ENCODE peak calls at places on chromosomes 13 and 19, in ten cellular contexts. One of them, this sample, is unnamed.

GRCh38 chr19:7605490-7606222 is 10.0 kb downstream of the CAMSAP3 start:
- DNase-seq in NCI-H1436: no peak
- DNase-seq in colonic mucosa: peak
- DNase-seq in T-helper 1 cell: no peak
- DNase-seq in NCI-H748 treated with DMSO at 0.1 percent for 48 hours: no peak
- DNase-seq in IMR-90: no peak
- DNase-seq in AG04450: no peak
- DNase-seq in foreskin fibroblast: no peak
- DNase-seq in pons: no peak
- DNase-seq in pancreas: peak
- DNase-seq in this sample: no peak

GRCh38 chr19:44748426-44749254 is at the start of gene BCL3:
- DNase-seq in NCI-H1436: no peak
- DNase-seq in colonic mucosa: peak
- DNase-seq in T-helper 1 cell: peak
- DNase-seq in NCI-H748 treated with DMSO at 0.1 percent for 48 hours: no peak
- DNase-seq in IMR-90: no peak
- DNase-seq in AG04450: no peak
- DNase-seq in foreskin fibroblast: peak
- DNase-seq in pons: no peak
- DNase-seq in pancreas: peak
- DNase-seq in this sample: no peak

GRCh38 chr13:109401891-109402290 is 384.5 kb downstream of the IRS2 start:
- DNase-seq in NCI-H1436: no peak
- DNase-seq in colonic mucosa: no peak
- DNase-seq in T-helper 1 cell: no peak
- DNase-seq in NCI-H748 treated with DMSO at 0.1 percent for 48 hours: no peak
- DNase-seq in IMR-90: no peak
- DNase-seq in AG04450: no peak
- DNase-seq in foreskin fibroblast: no peak
- DNase-seq in pons: no peak
- DNase-seq in pancreas: no peak
- DNase-seq in this sample: no peak

GRCh38 chr13:73273737-73274136 is 214.9 kb downstream of the KLF5 start:
- DNase-seq in NCI-H1436: no peak
- DNase-seq in colonic mucosa: no peak
- DNase-seq in T-helper 1 cell: no peak
- DNase-seq in NCI-H748 treated with DMSO at 0.1 percent for 48 hours: no peak
- DNase-seq in IMR-90: peak
- DNase-seq in AG04450: peak
- DNase-seq in foreskin fibroblast: peak
- DNase-seq in pons: no peak
- DNase-seq in pancreas: no peak
- DNase-seq in this sample: no peak

GRCh38 chr13:51222510-51223283 is 499 bp downstream of the FAM124A start:
- DNase-seq in NCI-H1436: no peak
- DNase-seq in colonic mucosa: no peak
- DNase-seq in T-helper 1 cell: no peak
- DNase-seq in NCI-H748 treated with DMSO at 0.1 percent for 48 hours: peak
- DNase-seq in IMR-90: no peak
- DNase-seq in AG04450: no peak
- DNase-seq in foreskin fibroblast: no peak
- DNase-seq in pons: no peak
- DNase-seq in pancreas: no peak
- DNase-seq in this sample: no peak

GRCh38 chr19:45305421-45305820 is 17.3 kb downstream of the CKM start:
- DNase-seq in NCI-H1436: no peak
- DNase-seq in colonic mucosa: no peak
- DNase-seq in T-helper 1 cell: no peak
- DNase-seq in NCI-H748 treated with DMSO at 0.1 percent for 48 hours: no peak
- DNase-seq in IMR-90: no peak
- DNase-seq in AG04450: no peak
- DNase-seq in foreskin fibroblast: peak
- DNase-seq in pons: no peak
- DNase-seq in pancreas: no peak
- DNase-seq in this sample: no peak

GRCh38 chr19:32691952-32692726 is 518 bp downstream of the NUDT19 start:
- DNase-seq in NCI-H1436: no peak
- DNase-seq in colonic mucosa: peak
- DNase-seq in T-helper 1 cell: peak
- DNase-seq in NCI-H748 treated with DMSO at 0.1 percent for 48 hours: no peak
- DNase-seq in IMR-90: peak
- DNase-seq in AG04450: no peak
- DNase-seq in foreskin fibroblast: peak
- DNase-seq in pons: no peak
- DNase-seq in pancreas: peak
- DNase-seq in this sample: peak

GRCh38 chr13:27923794-27924528 is 4.2 kb downstream of the PDX1 start:
- DNase-seq in NCI-H1436: no peak
- DNase-seq in colonic mucosa: no peak
- DNase-seq in T-helper 1 cell: no peak
- DNase-seq in NCI-H748 treated with DMSO at 0.1 percent for 48 hours: no peak
- DNase-seq in IMR-90: no peak
- DNase-seq in AG04450: no peak
- DNase-seq in foreskin fibroblast: no peak
- DNase-seq in pons: no peak
- DNase-seq in pancreas: peak
- DNase-seq in this sample: no peak

GRCh38 chr19:7550987-7551761 is 15.7 kb downstream of the PNPLA6 start:
- DNase-seq in NCI-H1436: no peak
- DNase-seq in colonic mucosa: peak
- DNase-seq in T-helper 1 cell: no peak
- DNase-seq in NCI-H748 treated with DMSO at 0.1 percent for 48 hours: no peak
- DNase-seq in IMR-90: peak
- DNase-seq in AG04450: no peak
- DNase-seq in foreskin fibroblast: no peak
- DNase-seq in pons: peak
- DNase-seq in pancreas: peak
- DNase-seq in this sample: no peak

GRCh38 chr19:14363203-14364097 is 17.8 kb upstream of the ADGRE5 start:
- DNase-seq in NCI-H1436: peak
- DNase-seq in colonic mucosa: peak
- DNase-seq in T-helper 1 cell: no peak
- DNase-seq in NCI-H748 treated with DMSO at 0.1 percent for 48 hours: no peak
- DNase-seq in IMR-90: peak
- DNase-seq in AG04450: no peak
- DNase-seq in foreskin fibroblast: peak
- DNase-seq in pons: no peak
- DNase-seq in pancreas: peak
- DNase-seq in this sample: peak

GRCh38 chr19:13978721-13979191 is 26.4 kb downstream of the DCAF15 start:
- DNase-seq in NCI-H1436: no peak
- DNase-seq in colonic mucosa: no peak
- DNase-seq in T-helper 1 cell: no peak
- DNase-seq in NCI-H748 treated with DMSO at 0.1 percent for 48 hours: peak
- DNase-seq in IMR-90: no peak
- DNase-seq in AG04450: no peak
- DNase-seq in foreskin fibroblast: no peak
- DNase-seq in pons: no peak
- DNase-seq in pancreas: no peak
- DNase-seq in this sample: no peak

GRCh38 chr13:106143392-106143791 is 392.1 kb downstream of the EFNB2 start:
- DNase-seq in NCI-H1436: no peak
- DNase-seq in colonic mucosa: no peak
- DNase-seq in T-helper 1 cell: no peak
- DNase-seq in NCI-H748 treated with DMSO at 0.1 percent for 48 hours: no peak
- DNase-seq in IMR-90: peak
- DNase-seq in AG04450: peak
- DNase-seq in foreskin fibroblast: peak
- DNase-seq in pons: no peak
- DNase-seq in pancreas: no peak
- DNase-seq in this sample: no peak

GRCh38 chr19:3420244-3420755 is 53.9 kb downstream of the NFIC start:
- DNase-seq in NCI-H1436: no peak
- DNase-seq in colonic mucosa: no peak
- DNase-seq in T-helper 1 cell: no peak
- DNase-seq in NCI-H748 treated with DMSO at 0.1 percent for 48 hours: no peak
- DNase-seq in IMR-90: no peak
- DNase-seq in AG04450: no peak
- DNase-seq in foreskin fibroblast: no peak
- DNase-seq in pons: no peak
- DNase-seq in pancreas: no peak
- DNase-seq in this sample: no peak

GRCh38 chr19:29714371-29714952 is 599 bp downstream of the C19orf12 start:
- DNase-seq in NCI-H1436: no peak
- DNase-seq in colonic mucosa: no peak
- DNase-seq in T-helper 1 cell: peak
- DNase-seq in NCI-H748 treated with DMSO at 0.1 percent for 48 hours: no peak
- DNase-seq in IMR-90: no peak
- DNase-seq in AG04450: no peak
- DNase-seq in foreskin fibroblast: no peak
- DNase-seq in pons: no peak
- DNase-seq in pancreas: no peak
- DNase-seq in this sample: no peak

GRCh38 chr19:53772943-53773342 is 51.2 kb downstream of the NLRP12 start:
- DNase-seq in NCI-H1436: peak
- DNase-seq in colonic mucosa: peak
- DNase-seq in T-helper 1 cell: peak
- DNase-seq in NCI-H748 treated with DMSO at 0.1 percent for 48 hours: peak
- DNase-seq in IMR-90: peak
- DNase-seq in AG04450: peak
- DNase-seq in foreskin fibroblast: peak
- DNase-seq in pons: peak
- DNase-seq in pancreas: no peak
- DNase-seq in this sample: no peak

GRCh38 chr19:23528376-23528775 is 133.1 kb upstream of the ZNF91 start:
- DNase-seq in NCI-H1436: no peak
- DNase-seq in colonic mucosa: no peak
- DNase-seq in T-helper 1 cell: no peak
- DNase-seq in NCI-H748 treated with DMSO at 0.1 percent for 48 hours: no peak
- DNase-seq in IMR-90: no peak
- DNase-seq in AG04450: no peak
- DNase-seq in foreskin fibroblast: no peak
- DNase-seq in pons: no peak
- DNase-seq in pancreas: no peak
- DNase-seq in this sample: no peak

GRCh38 chr19:1516395-1516753 is 3.6 kb upstream of the ADAMTSL5 start:
- DNase-seq in NCI-H1436: peak
- DNase-seq in colonic mucosa: no peak
- DNase-seq in T-helper 1 cell: no peak
- DNase-seq in NCI-H748 treated with DMSO at 0.1 percent for 48 hours: no peak
- DNase-seq in IMR-90: no peak
- DNase-seq in AG04450: no peak
- DNase-seq in foreskin fibroblast: no peak
- DNase-seq in pons: no peak
- DNase-seq in pancreas: no peak
- DNase-seq in this sample: no peak

GRCh38 chr19:2602391-2603181 is 99.9 kb downstream of the GNG7 start:
- DNase-seq in NCI-H1436: no peak
- DNase-seq in colonic mucosa: peak
- DNase-seq in T-helper 1 cell: no peak
- DNase-seq in NCI-H748 treated with DMSO at 0.1 percent for 48 hours: no peak
- DNase-seq in IMR-90: peak
- DNase-seq in AG04450: peak
- DNase-seq in foreskin fibroblast: peak
- DNase-seq in pons: no peak
- DNase-seq in pancreas: peak
- DNase-seq in this sample: no peak

GRCh38 chr13:75255653-75256052 is 226.3 kb downstream of the TBC1D4 start:
- DNase-seq in NCI-H1436: no peak
- DNase-seq in colonic mucosa: no peak
- DNase-seq in T-helper 1 cell: no peak
- DNase-seq in NCI-H748 treated with DMSO at 0.1 percent for 48 hours: no peak
- DNase-seq in IMR-90: no peak
- DNase-seq in AG04450: no peak
- DNase-seq in foreskin fibroblast: no peak
- DNase-seq in pons: no peak
- DNase-seq in pancreas: no peak
- DNase-seq in this sample: no peak

GRCh38 chr19:48480151-48480475 is 10.9 kb downstream of the CYTH2 start:
- DNase-seq in NCI-H1436: no peak
- DNase-seq in colonic mucosa: peak
- DNase-seq in T-helper 1 cell: no peak
- DNase-seq in NCI-H748 treated with DMSO at 0.1 percent for 48 hours: no peak
- DNase-seq in IMR-90: no peak
- DNase-seq in AG04450: no peak
- DNase-seq in foreskin fibroblast: peak
- DNase-seq in pons: no peak
- DNase-seq in pancreas: peak
- DNase-seq in this sample: no peak

GRCh38 chr19:43763473-43763939 is 8.7 kb upstream of the SMG9 start:
- DNase-seq in NCI-H1436: no peak
- DNase-seq in colonic mucosa: no peak
- DNase-seq in T-helper 1 cell: no peak
- DNase-seq in NCI-H748 treated with DMSO at 0.1 percent for 48 hours: no peak
- DNase-seq in IMR-90: peak
- DNase-seq in AG04450: no peak
- DNase-seq in foreskin fibroblast: no peak
- DNase-seq in pons: no peak
- DNase-seq in pancreas: no peak
- DNase-seq in this sample: no peak

GRCh38 chr19:55165952-55166529 is 372 bp downstream of the DNAAF3 start:
- DNase-seq in NCI-H1436: peak
- DNase-seq in colonic mucosa: peak
- DNase-seq in T-helper 1 cell: no peak
- DNase-seq in NCI-H748 treated with DMSO at 0.1 percent for 48 hours: peak
- DNase-seq in IMR-90: peak
- DNase-seq in AG04450: no peak
- DNase-seq in foreskin fibroblast: peak
- DNase-seq in pons: peak
- DNase-seq in pancreas: peak
- DNase-seq in this sample: peak

GRCh38 chr13:39253774-39254173 is 215.5 kb downstream of the NHLRC3 start:
- DNase-seq in NCI-H1436: no peak
- DNase-seq in colonic mucosa: no peak
- DNase-seq in T-helper 1 cell: no peak
- DNase-seq in NCI-H748 treated with DMSO at 0.1 percent for 48 hours: no peak
- DNase-seq in IMR-90: peak
- DNase-seq in AG04450: peak
- DNase-seq in foreskin fibroblast: peak
- DNase-seq in pons: no peak
- DNase-seq in pancreas: no peak
- DNase-seq in this sample: no peak

GRCh38 chr19:40253611-40254092 is 27.2 kb upstream of the CCNP start:
- DNase-seq in NCI-H1436: no peak
- DNase-seq in colonic mucosa: no peak
- DNase-seq in T-helper 1 cell: no peak
- DNase-seq in NCI-H748 treated with DMSO at 0.1 percent for 48 hours: no peak
- DNase-seq in IMR-90: no peak
- DNase-seq in AG04450: no peak
- DNase-seq in foreskin fibroblast: no peak
- DNase-seq in pons: no peak
- DNase-seq in pancreas: no peak
- DNase-seq in this sample: peak

GRCh38 chr13:108508263-108508662 is 121.1 kb upstream of the MYO16 start:
- DNase-seq in NCI-H1436: no peak
- DNase-seq in colonic mucosa: no peak
- DNase-seq in T-helper 1 cell: no peak
- DNase-seq in NCI-H748 treated with DMSO at 0.1 percent for 48 hours: no peak
- DNase-seq in IMR-90: peak
- DNase-seq in AG04450: no peak
- DNase-seq in foreskin fibroblast: no peak
- DNase-seq in pons: peak
- DNase-seq in pancreas: no peak
- DNase-seq in this sample: no peak

GRCh38 chr19:46081928-46082727 is 41.3 kb upstream of the IGFL4 start:
- DNase-seq in NCI-H1436: peak
- DNase-seq in colonic mucosa: peak
- DNase-seq in T-helper 1 cell: no peak
- DNase-seq in NCI-H748 treated with DMSO at 0.1 percent for 48 hours: peak
- DNase-seq in IMR-90: peak
- DNase-seq in AG04450: no peak
- DNase-seq in foreskin fibroblast: no peak
- DNase-seq in pons: peak
- DNase-seq in pancreas: no peak
- DNase-seq in this sample: no peak

GRCh38 chr19:32201661-32202060 is 143.7 kb upstream of the ZNF507 start:
- DNase-seq in NCI-H1436: no peak
- DNase-seq in colonic mucosa: no peak
- DNase-seq in T-helper 1 cell: no peak
- DNase-seq in NCI-H748 treated with DMSO at 0.1 percent for 48 hours: no peak
- DNase-seq in IMR-90: no peak
- DNase-seq in AG04450: no peak
- DNase-seq in foreskin fibroblast: no peak
- DNase-seq in pons: no peak
- DNase-seq in pancreas: no peak
- DNase-seq in this sample: no peak

GRCh38 chr13:99367106-99367616 is 60.0 kb upstream of the GPR183 start:
- DNase-seq in NCI-H1436: no peak
- DNase-seq in colonic mucosa: no peak
- DNase-seq in T-helper 1 cell: no peak
- DNase-seq in NCI-H748 treated with DMSO at 0.1 percent for 48 hours: no peak
- DNase-seq in IMR-90: no peak
- DNase-seq in AG04450: no peak
- DNase-seq in foreskin fibroblast: no peak
- DNase-seq in pons: no peak
- DNase-seq in pancreas: no peak
- DNase-seq in this sample: no peak